ENCODE peak calls at places on chromosomes 5 and 9, in four cellular contexts. Q, W, S and V are unnamed samples.

GRCh38 chr9:124346347-124347163 is 68.7 kb downstream of the PSMB7 start:
- DNase-seq in S (no peak), W (no peak), Q (no peak), V (no peak)

GRCh38 chr9:89967527-89967926 is 362.7 kb downstream of the GADD45G start:
- DNase-seq in W (no peak), S (no peak), Q (no peak), V (no peak)

GRCh38 chr9:27414215-27414731 is 109.8 kb upstream of the IFNK start:
- DNase-seq in W (no peak), S (no peak), Q (no peak), V (no peak)

GRCh38 chr5:9832921-9833320 is 202.8 kb upstream of the TAS2R1 start:
- DNase-seq in W (no peak), Q (no peak), S (no peak), V (no peak)

GRCh38 chr9:106945727-106946690 is 83.0 kb downstream of the ZNF462 start:
- DNase-seq in Q (no peak), S (no peak), W (peak; percentile 47), V (no peak)

GRCh38 chr9:99103505-99103904 is 1.4 kb upstream of the TGFBR1 start:
- DNase-seq in Q (no peak), W (no peak), S (no peak), V (no peak)

GRCh38 chr9:114027901-114028465 is 50.1 kb downstream of the AMBP start:
- DNase-seq in W (no peak), Q (peak; percentile 22), S (no peak), V (no peak)

GRCh38 chr5:132456553-132457361 is 33.8 kb downstream of the IRF1 start:
- DNase-seq in Q (no peak), S (peak; percentile 44), W (no peak), V (no peak)

GRCh38 chr5:79754865-79755555 is 65.4 kb downstream of the CMYA5 start:
- DNase-seq in S (no peak), Q (no peak), W (no peak), V (no peak)

GRCh38 chr9:97366889-97367288 is 45.0 kb upstream of the TDRD7 start:
- DNase-seq in Q (no peak), W (no peak), S (no peak), V (no peak)

GRCh38 chr9:134545213-134546211 is 96.1 kb upstream of the COL5A1 start:
- DNase-seq in Q (no peak), S (no peak), W (no peak), V (no peak)

GRCh38 chr9:108933231-108933630 is 693 bp downstream of the ELP1 start:
- DNase-seq in S (no peak), Q (no peak), W (no peak), V (no peak)

GRCh38 chr9:133763272-133764183 is 25.4 kb upstream of the SARDH start:
- DNase-seq in Q (peak; percentile 45), W (peak; percentile 59), S (no peak), V (no peak)

GRCh38 chr5:59816901-59817300 is 76.6 kb downstream of the PDE4D start:
- DNase-seq in W (no peak), Q (no peak), S (no peak), V (no peak)

GRCh38 chr9:133597316-133597957 is 11.8 kb downstream of the FAM163B start:
- DNase-seq in S (no peak), Q (no peak), W (no peak), V (no peak)

GRCh38 chr5:77143998-77144836 is 57.1 kb upstream of the ZBED3 start:
- DNase-seq in S (peak; percentile 28), W (peak; percentile 17), Q (peak; percentile 69), V (peak; percentile 50)

GRCh38 chr9:127968717-127969383 is 11.9 kb downstream of the EEIG1 start:
- DNase-seq in S (no peak), Q (peak; percentile 77), W (peak; percentile 96), V (no peak)

GRCh38 chr9:38085308-38085707 is 16.3 kb upstream of the SHB start:
- DNase-seq in Q (no peak), S (no peak), W (no peak), V (no peak)

GRCh38 chr9:98536542-98537173 is 172.1 kb downstream of the GABBR2 start:
- DNase-seq in S (no peak), Q (no peak), W (no peak), V (no peak)

GRCh38 chr5:75337366-75338021 is 474 bp downstream of the HMGCR start:
- DNase-seq in W (no peak), Q (peak; percentile 53), S (peak; percentile 12), V (peak; percentile 27)